ENCODE peak calls at places on chromosomes 7 and 10, in eight cellular contexts. A is ovary; O is fibroblast of pulmonary artery; T is ELR; E is activated CD4-positive, alpha-beta T cell treated with anti-CD3 and anti-CD28 coated beads for 48 hours; Q is A549; V is NCI-H2029; K is NCI-H460. B is an unnamed sample.

GRCh38 chr10:10826125-10826524 is 191.5 kb upstream of the CELF2 start:
- DNase-seq in V (no peak), K (no peak), E (no peak), A (no peak), O (peak), Q (no peak), T (peak), B (peak)

GRCh38 chr10:91054325-91054724 is 133.4 kb upstream of the ANKRD1 start:
- DNase-seq in Q (no peak), O (peak), K (no peak), V (no peak), A (no peak), E (no peak), T (no peak), B (no peak)

GRCh38 chr7:101924171-101924570 is 106.7 kb downstream of the CUX1 start:
- DNase-seq in A (peak), K (no peak), T (peak), O (peak), Q (no peak), E (peak), V (no peak), B (peak)

GRCh38 chr10:130459011-130459410 is 322.8 kb downstream of the GLRX3 start:
- DNase-seq in E (no peak), V (no peak), A (no peak), O (no peak), T (no peak), K (no peak), Q (no peak), B (no peak)

GRCh38 chr10:35916791-35917190 is 274.7 kb upstream of the FZD8 start:
- DNase-seq in Q (peak), K (peak), V (no peak), E (no peak), T (peak), O (no peak), A (no peak), B (peak)

GRCh38 chr10:119754085-119754484 is 28.2 kb downstream of the INPP5F start:
- DNase-seq in Q (no peak), E (no peak), O (no peak), V (no peak), K (no peak), A (no peak), T (no peak), B (no peak)

GRCh38 chr7:134593530-134594392 is 44.9 kb downstream of the AKR1B15 start:
- DNase-seq in A (peak), V (no peak), Q (peak), K (peak), O (peak), T (peak), E (no peak), B (peak)

GRCh38 chr10:32893431-32893830 is 64.6 kb downstream of the ITGB1 start:
- DNase-seq in V (no peak), T (peak), A (no peak), O (no peak), K (no peak), E (no peak), Q (peak), B (no peak)

GRCh38 chr10:63596924-63597323 is 75.7 kb downstream of the REEP3 start:
- DNase-seq in T (no peak), O (no peak), V (no peak), K (no peak), Q (no peak), A (no peak), E (no peak), B (no peak)

GRCh38 chr7:101567231-101567630 is 61.9 kb downstream of the MYL10 start:
- DNase-seq in O (no peak), E (no peak), V (peak), K (no peak), T (no peak), Q (no peak), A (no peak), B (no peak)

GRCh38 chr7:91496251-91496820 is 232.1 kb downstream of the FZD1 start:
- DNase-seq in A (no peak), K (no peak), O (no peak), E (no peak), Q (no peak), T (no peak), V (no peak), B (no peak)

GRCh38 chr10:21919906-21920305 is 83.6 kb downstream of the DNAJC1 start:
- DNase-seq in O (peak), A (no peak), E (no peak), T (no peak), V (no peak), Q (no peak), K (no peak), B (no peak)

GRCh38 chr7:152341039-152341913 is 94.5 kb downstream of the KMT2C start:
- DNase-seq in K (peak), Q (peak), A (no peak), E (no peak), T (peak), O (peak), V (peak), B (peak)